ENCODE peak calls at places on chromosome 13, in eight cellular contexts. One of them, this sample, is unnamed.

GRCh38 chr13:22240716-22241115 is 569.8 kb downstream of the FGF9 start:
- DNase-seq in mucosa of descending colon: no peak
- DNase-seq in NCI-H146: no peak
- DNase-seq in hypothalamus: no peak
- DNase-seq in pulmonary artery endothelial cell: no peak
- DNase-seq in lower lobe of right lung: no peak
- DNase-seq in left ventricle myocardium superior: no peak
- DNase-seq in glutamatergic neuron: no peak
- DNase-seq in this sample: no peak

GRCh38 chr13:80363890-80364503 is 23.1 kb upstream of the SPRY2 start:
- DNase-seq in mucosa of descending colon: no peak
- DNase-seq in hypothalamus: no peak
- DNase-seq in left ventricle myocardium superior: no peak
- DNase-seq in NCI-H146: peak; percentile 21
- DNase-seq in glutamatergic neuron: no peak
- DNase-seq in pulmonary artery endothelial cell: no peak
- DNase-seq in lower lobe of right lung: no peak
- DNase-seq in this sample: peak; percentile 73

GRCh38 chr13:26482451-26483197 is 74.9 kb upstream of the WASF3 start:
- DNase-seq in hypothalamus: no peak
- DNase-seq in mucosa of descending colon: no peak
- DNase-seq in left ventricle myocardium superior: no peak
- DNase-seq in lower lobe of right lung: no peak
- DNase-seq in pulmonary artery endothelial cell: no peak
- DNase-seq in NCI-H146: peak; percentile 66
- DNase-seq in glutamatergic neuron: peak; percentile 71
- DNase-seq in this sample: peak; percentile 53

GRCh38 chr13:70623260-70623659 is 515.0 kb upstream of the KLHL1 start:
- DNase-seq in left ventricle myocardium superior: no peak
- DNase-seq in lower lobe of right lung: no peak
- DNase-seq in pulmonary artery endothelial cell: no peak
- DNase-seq in glutamatergic neuron: no peak
- DNase-seq in mucosa of descending colon: no peak
- DNase-seq in hypothalamus: no peak
- DNase-seq in NCI-H146: no peak
- DNase-seq in this sample: peak; percentile 43

GRCh38 chr13:41454170-41454569 is 3.2 kb upstream of the RGCC start:
- DNase-seq in glutamatergic neuron: no peak
- DNase-seq in lower lobe of right lung: no peak
- DNase-seq in hypothalamus: no peak
- DNase-seq in mucosa of descending colon: no peak
- DNase-seq in pulmonary artery endothelial cell: no peak
- DNase-seq in left ventricle myocardium superior: no peak
- DNase-seq in NCI-H146: no peak
- DNase-seq in this sample: no peak

GRCh38 chr13:24746618-24747247 is 17.2 kb upstream of the RNF17 start:
- DNase-seq in hypothalamus: no peak
- DNase-seq in mucosa of descending colon: no peak
- DNase-seq in NCI-H146: no peak
- DNase-seq in lower lobe of right lung: no peak
- DNase-seq in pulmonary artery endothelial cell: no peak
- DNase-seq in glutamatergic neuron: peak; percentile 81
- DNase-seq in left ventricle myocardium superior: no peak
- DNase-seq in this sample: no peak

GRCh38 chr13:33251131-33251629 is 34.4 kb downstream of the STARD13 start:
- DNase-seq in mucosa of descending colon: no peak
- DNase-seq in hypothalamus: no peak
- DNase-seq in pulmonary artery endothelial cell: peak; percentile 83
- DNase-seq in NCI-H146: no peak
- DNase-seq in lower lobe of right lung: no peak
- DNase-seq in left ventricle myocardium superior: no peak
- DNase-seq in glutamatergic neuron: no peak
- DNase-seq in this sample: no peak

GRCh38 chr13:100269837-100270236 is 180.9 kb downstream of the PCCA start:
- DNase-seq in mucosa of descending colon: peak; percentile 56
- DNase-seq in left ventricle myocardium superior: peak; percentile 80
- DNase-seq in NCI-H146: no peak
- DNase-seq in lower lobe of right lung: peak; percentile 77
- DNase-seq in hypothalamus: peak; percentile 20
- DNase-seq in glutamatergic neuron: no peak
- DNase-seq in pulmonary artery endothelial cell: peak; percentile 83
- DNase-seq in this sample: no peak

GRCh38 chr13:45623516-45624090 is 8.1 kb upstream of the ERICH6B start:
- DNase-seq in mucosa of descending colon: no peak
- DNase-seq in pulmonary artery endothelial cell: no peak
- DNase-seq in glutamatergic neuron: no peak
- DNase-seq in hypothalamus: no peak
- DNase-seq in lower lobe of right lung: no peak
- DNase-seq in NCI-H146: peak; percentile 28
- DNase-seq in left ventricle myocardium superior: no peak
- DNase-seq in this sample: peak; percentile 36

GRCh38 chr13:44191504-44192171 is 182.0 kb upstream of the SERP2 start:
- DNase-seq in hypothalamus: peak; percentile 7
- DNase-seq in pulmonary artery endothelial cell: peak; percentile 47
- DNase-seq in lower lobe of right lung: no peak
- DNase-seq in NCI-H146: peak; percentile 93
- DNase-seq in left ventricle myocardium superior: no peak
- DNase-seq in glutamatergic neuron: no peak
- DNase-seq in mucosa of descending colon: no peak
- DNase-seq in this sample: peak; percentile 57

GRCh38 chr13:76677047-76677446 is 209.2 kb downstream of the KCTD12 start:
- DNase-seq in hypothalamus: no peak
- DNase-seq in NCI-H146: no peak
- DNase-seq in lower lobe of right lung: no peak
- DNase-seq in mucosa of descending colon: no peak
- DNase-seq in pulmonary artery endothelial cell: no peak
- DNase-seq in left ventricle myocardium superior: peak; percentile 71
- DNase-seq in glutamatergic neuron: peak; percentile 33
- DNase-seq in this sample: peak; percentile 15

GRCh38 chr13:57627663-57628062 is 3.9 kb upstream of the PCDH17 start:
- DNase-seq in left ventricle myocardium superior: no peak
- DNase-seq in hypothalamus: no peak
- DNase-seq in pulmonary artery endothelial cell: no peak
- DNase-seq in glutamatergic neuron: no peak
- DNase-seq in NCI-H146: peak; percentile 47
- DNase-seq in lower lobe of right lung: no peak
- DNase-seq in mucosa of descending colon: no peak
- DNase-seq in this sample: peak; percentile 82

GRCh38 chr13:25214371-25215252 is 42.5 kb upstream of the AMER2 start:
- DNase-seq in glutamatergic neuron: no peak
- DNase-seq in NCI-H146: no peak
- DNase-seq in left ventricle myocardium superior: no peak
- DNase-seq in hypothalamus: no peak
- DNase-seq in lower lobe of right lung: no peak
- DNase-seq in mucosa of descending colon: no peak
- DNase-seq in pulmonary artery endothelial cell: no peak
- DNase-seq in this sample: no peak

This sample was measured in NCI-H1092 treated with DMSO at 0.1 percent for 48 hours.